ENCODE peak calls at places on chromosomes 3 and 15, in nine cellular contexts. P is A673, B is iPS DF 6.9, I is A549, L is upper lobe of left lung, H is heart right ventricle, K is right lobe of liver, Y is prostate gland, R is colonic mucosa. F is an unnamed sample. For H3K4me1, the result is how much of the 10 kb centered on the place peaks cover.

GRCh38 chr3:190175490-190175889 is 54.8 kb upstream of the P3H2 start:
- DNase-seq in P (peak), B (no peak), I (no peak), L (no peak), H (no peak), K (no peak), Y (no peak), R (no peak), F (no peak)

GRCh38 chr15:45030743-45031142 is 7.7 kb downstream of the SORD start:
- DNase-seq in P (no peak), B (no peak), I (no peak), L (no peak), H (no peak), K (no peak), Y (no peak), R (no peak), F (no peak)

GRCh38 chr3:192879346-192880031 is 38.2 kb downstream of the MB21D2 start:
- DNase-seq in P (peak), B (peak), I (peak), L (no peak), H (no peak), K (no peak), Y (no peak), R (no peak), F (no peak)

GRCh38 chr3:159455741-159456181 is 532.9 kb upstream of the IL12A start:
- DNase-seq in P (no peak), B (no peak), I (no peak), L (no peak), H (no peak), K (no peak), Y (no peak), R (no peak), F (no peak)

GRCh38 chr15:51229907-51230328 is 108.5 kb downstream of the CYP19A1 start:
- DNase-seq in P (peak), B (peak), I (peak), L (no peak), H (no peak), K (no peak), Y (no peak), R (no peak), F (no peak)

GRCh38 chr3:10366681-10367101 is 45.8 kb upstream of the SEC13 start:
- DNase-seq in P (no peak), B (no peak), I (peak), L (no peak), H (no peak), K (no peak), Y (no peak), R (no peak), F (no peak)

GRCh38 chr15:55827204-55827603 is 84.3 kb upstream of the PRTG start:
- DNase-seq in P (peak), B (no peak), I (no peak), L (no peak), H (no peak), K (no peak), Y (no peak), R (no peak), F (no peak)

GRCh38 chr15:74777769-74778598 is 3.9 kb upstream of the CSK start:
- DNase-seq in P (no peak), B (no peak), I (no peak), L (peak), H (no peak), K (peak), Y (no peak), R (peak), F (no peak)

GRCh38 chr3:77772459-77772858 is 732.6 kb downstream of the ROBO2 start:
- DNase-seq in P (no peak), B (no peak), I (no peak), L (no peak), H (no peak), K (no peak), Y (no peak), R (no peak), F (no peak)

GRCh38 chr3:41202834-41203345 is 3.6 kb downstream of the CTNNB1 start:
- DNase-seq in P (peak), B (no peak), I (peak), L (peak), H (no peak), K (no peak), Y (no peak), R (no peak), F (peak)
- H3K4me3 ChIP-seq in P (no peak), B (no peak), I (no peak), L (peak), H (peak), K (no peak), Y (no peak), R (no peak), F (no peak)

GRCh38 chr15:70088427-70088826 is 9.3 kb downstream of the TLE3 start:
- DNase-seq in P (no peak), B (no peak), I (no peak), L (no peak), H (no peak), K (no peak), Y (no peak), R (no peak), F (no peak)
- H3K4me1 ChIP-seq in P (half or more), B (under half), I (under half), L (half or more), H (under half), K (under half), Y (under half), R (under half), F (under half)

DNA sequence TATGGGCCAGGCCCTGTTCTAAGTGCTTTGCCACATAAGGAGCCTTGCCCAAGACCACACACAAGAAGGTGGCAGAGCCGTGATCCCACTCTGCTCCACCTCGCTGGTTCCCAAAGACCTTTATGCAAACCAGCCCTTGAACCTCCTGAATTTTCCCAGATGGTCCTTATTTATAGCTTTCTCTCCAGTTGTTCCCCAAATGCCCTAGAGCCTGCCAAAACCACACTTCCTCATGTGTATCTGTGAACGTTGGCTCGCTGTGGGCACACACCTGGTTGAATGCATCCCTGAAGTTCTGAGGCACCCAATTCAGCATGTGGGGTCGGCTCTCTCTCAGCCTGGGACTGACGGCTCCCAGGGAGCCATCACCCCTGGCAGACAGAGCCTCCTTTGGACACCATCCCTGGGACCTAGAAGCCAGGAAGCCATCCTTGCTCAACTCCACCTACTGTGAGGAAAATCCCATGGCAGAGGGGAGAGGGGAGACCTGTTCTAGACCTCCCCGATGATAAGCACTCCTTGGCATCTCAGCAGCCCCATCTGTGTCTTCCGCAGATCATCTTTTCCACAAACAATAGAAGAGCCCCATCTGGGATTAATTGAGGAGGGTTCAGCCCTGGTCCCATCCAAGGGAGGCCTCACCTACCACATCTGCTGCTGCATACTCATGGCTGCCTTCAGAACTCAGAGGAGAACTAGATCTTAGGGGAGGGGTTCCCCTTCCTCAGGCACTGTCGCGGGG is 42.3 kb upstream of the LIMD1 start:
- DNase-seq in P (no peak), B (no peak), I (no peak), L (no peak), H (no peak), K (peak), Y (no peak), R (no peak), F (no peak)
- H3K4me3 ChIP-seq in P (no peak), B (no peak), I (no peak), L (no peak), H (no peak), K (no peak), Y (no peak), R (no peak), F (no peak)

GRCh38 chr3:48930590-48930989 is 11.9 kb downstream of the ARIH2 start:
- DNase-seq in P (no peak), B (no peak), I (no peak), L (no peak), H (no peak), K (no peak), Y (no peak), R (no peak), F (no peak)
- H3K4me1 ChIP-seq in P (under half), B (under half), I (under half), L (half or more), H (half or more), K (under half), Y (under half), R (under half), F (under half)

GRCh38 chr3:62171789-62172188 is 201.6 kb downstream of the FEZF2 start:
- DNase-seq in P (no peak), B (no peak), I (no peak), L (no peak), H (no peak), K (no peak), Y (no peak), R (no peak), F (no peak)
- H3K4me3 ChIP-seq in P (no peak), B (no peak), I (no peak), L (no peak), H (no peak), K (no peak), Y (no peak), R (no peak), F (no peak)

GRCh38 chr3:42164635-42165034 is 73.5 kb downstream of the TRAK1 start:
- DNase-seq in P (no peak), B (no peak), I (no peak), L (peak), H (no peak), K (no peak), Y (no peak), R (no peak), F (no peak)

GRCh38 chr3:42159706-42160472 is 68.7 kb downstream of the TRAK1 start:
- DNase-seq in P (no peak), B (peak), I (peak), L (peak), H (peak), K (no peak), Y (peak), R (peak), F (peak)

GRCh38 chr3:42161050-42161935 is 70.1 kb downstream of the TRAK1 start:
- DNase-seq in P (no peak), B (no peak), I (no peak), L (no peak), H (no peak), K (no peak), Y (no peak), R (peak), F (no peak)

GRCh38 chr3:42163622-42164244 is 72.6 kb downstream of the TRAK1 start:
- DNase-seq in P (no peak), B (no peak), I (no peak), L (no peak), H (no peak), K (no peak), Y (no peak), R (no peak), F (no peak)

GRCh38 chr3:42162462-42162861 is 71.3 kb downstream of the TRAK1 start:
- DNase-seq in P (no peak), B (no peak), I (no peak), L (no peak), H (no peak), K (no peak), Y (no peak), R (no peak), F (no peak)
- H3K4me1 ChIP-seq in P (under half), B (under half), I (under half), L (half or more), H (half or more), K (under half), Y (under half), R (under half), F (half or more)

GRCh38 chr15:40339621-40339945 is 1.2 kb downstream of the CCDC9B start:
- DNase-seq in P (no peak), B (no peak), I (peak), L (no peak), H (no peak), K (no peak), Y (no peak), R (no peak), F (no peak)

GRCh38 chr15:40340740-40341400 is at the start of gene CCDC9B:
- DNase-seq in P (peak), B (no peak), I (peak), L (peak), H (peak), K (peak), Y (peak), R (peak), F (peak)

GRCh38 chr15:40338041-40338657 is 2.6 kb downstream of the CCDC9B start:
- DNase-seq in P (peak), B (no peak), I (peak), L (peak), H (peak), K (no peak), Y (no peak), R (peak), F (peak)

GRCh38 chr15:40338921-40339620 is 1.7 kb downstream of the CCDC9B start:
- DNase-seq in P (no peak), B (no peak), I (peak), L (no peak), H (no peak), K (no peak), Y (no peak), R (peak), F (peak)

GRCh38 chr15:40340038-40340739 is 550 bp downstream of the CCDC9B start:
- DNase-seq in P (peak), B (no peak), I (peak), L (peak), H (peak), K (peak), Y (peak), R (peak), F (peak)
- H3K4me3 ChIP-seq in P (peak), B (no peak), I (peak), L (peak), H (peak), K (peak), Y (peak), R (peak), F (no peak)

GRCh38 chr3:127698264-127699097 is 25.7 kb downstream of the ABTB1 start:
- DNase-seq in P (no peak), B (no peak), I (no peak), L (no peak), H (no peak), K (no peak), Y (no peak), R (no peak), F (no peak)
- H3K4me1 ChIP-seq in P (under half), B (under half), I (half or more), L (under half), H (half or more), K (under half), Y (under half), R (under half), F (under half)

DNA sequence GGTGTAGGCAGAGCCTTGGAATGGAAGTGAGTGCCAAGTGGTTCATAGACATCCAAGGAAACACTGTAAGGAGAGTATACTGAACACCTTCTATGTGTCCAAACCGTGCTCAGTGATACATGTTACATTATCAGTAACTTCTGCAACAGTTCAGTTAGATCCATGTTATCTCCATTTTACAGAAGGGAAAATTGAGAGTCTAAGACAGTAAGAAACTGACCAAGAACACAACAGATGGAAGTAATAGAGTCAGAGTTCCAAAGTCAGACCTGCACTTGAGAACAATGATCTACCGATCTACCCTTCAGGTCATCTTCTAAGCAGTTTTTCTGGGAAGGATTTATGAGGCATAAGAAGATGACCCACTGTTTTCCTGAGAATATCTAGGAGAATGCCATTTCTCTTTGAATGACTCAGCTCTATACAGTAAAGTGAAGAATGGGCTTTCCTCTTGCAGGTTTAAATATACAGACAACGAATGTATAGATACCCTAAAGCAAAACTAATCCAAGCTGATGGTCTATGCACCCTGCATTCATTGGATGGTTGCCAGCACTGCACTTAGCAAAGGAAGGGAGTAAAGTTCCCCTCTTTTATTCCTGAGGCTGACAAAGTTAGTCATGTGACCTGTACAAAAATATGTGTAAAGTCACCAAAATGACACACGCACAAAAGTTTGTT is 604.1 kb upstream of the MDFIC2 start:
- DNase-seq in P (peak), B (no peak), I (no peak), L (no peak), H (no peak), K (no peak), Y (no peak), R (no peak), F (peak)
- H3K4me3 ChIP-seq in P (no peak), B (no peak), I (no peak), L (no peak), H (no peak), K (no peak), Y (no peak), R (no peak), F (no peak)

DNA sequence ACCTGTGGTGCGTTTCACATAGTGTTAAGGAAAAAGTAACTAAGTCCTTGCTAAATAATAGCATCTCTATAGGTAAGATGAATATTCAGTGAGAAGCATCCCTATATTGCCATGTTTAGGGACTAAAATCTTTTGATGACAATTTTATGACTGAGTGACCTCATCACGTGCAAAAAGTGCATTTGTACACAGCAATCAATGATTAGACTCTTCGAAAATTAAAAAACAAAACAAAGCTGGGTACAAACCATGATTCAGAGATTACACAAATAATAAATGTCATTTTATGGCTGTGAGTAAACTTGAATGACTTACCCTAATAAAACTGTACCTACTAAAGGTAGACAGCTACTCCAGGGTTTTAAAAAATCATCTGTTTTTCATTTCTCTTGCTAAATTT is 505.3 kb downstream of the FOXP1 start:
- DNase-seq in P (no peak), B (no peak), I (no peak), L (no peak), H (no peak), K (no peak), Y (no peak), R (no peak), F (no peak)
- H3K4me1 ChIP-seq in P (under half), B (under half), I (under half), L (under half), H (under half), K (under half), Y (under half), R (under half), F (under half)